ENCODE peak calls at places on chromosomes 16 and 17, in four cellular contexts. Z is ovary, O is stomach, D is SK-N-SH. T is an unnamed sample.
A peak's percentile ranks its signal among the peaks of the same experiment; 100 is the strongest.

GRCh38 chr17:55811536-55811935 is 60.7 kb downstream of the PCTP start:
- DNase-seq in O (no peak), Z (no peak), D (no peak), T (no peak)

GRCh38 chr16:20020083-20020482 is 53.6 kb downstream of the GPR139 start:
- DNase-seq in O (no peak), Z (no peak), D (no peak), T (no peak)

GRCh38 chr16:31404353-31405064 is 11.4 kb downstream of the ITGAD start:
- DNase-seq in Z (no peak), D (no peak), O (no peak), T (no peak)

GRCh38 chr16:58639836-58640235 is 10.2 kb upstream of the CNOT1 start:
- DNase-seq in D (no peak), Z (no peak), O (no peak), T (no peak)

GRCh38 chr17:27888945-27889344 is 4.2 kb downstream of the LYRM9 start:
- DNase-seq in O (peak; percentile 35), D (no peak), Z (no peak), T (no peak)

GRCh38 chr16:28893291-28893690 is 15.0 kb downstream of the ATP2A1 start:
- DNase-seq in Z (no peak), D (no peak), O (no peak), T (no peak)

GRCh38 chr17:78427140-78427539 is 48.7 kb downstream of the PGS1 start:
- DNase-seq in O (no peak), Z (no peak), D (no peak), T (no peak)

GRCh38 chr17:29933379-29933778 is 3.4 kb upstream of the SSH2 start:
- DNase-seq in D (no peak), Z (no peak), O (no peak), T (no peak)

GRCh38 chr17:81651692-81652091 is 4.7 kb downstream of the PDE6G start:
- DNase-seq in O (no peak), D (peak; percentile 89), Z (no peak), T (no peak)

GRCh38 chr17:19644493-19645210 is 3.9 kb upstream of the ALDH3A2 start:
- DNase-seq in D (no peak), O (no peak), Z (no peak), T (no peak)

GRCh38 chr16:87571868-87572244 is 30.5 kb upstream of the JPH3 start:
- DNase-seq in Z (no peak), O (no peak), D (peak; percentile 49), T (no peak)

GRCh38 chr17:32879143-32879542 is 2.2 kb upstream of the MYO1D start:
- DNase-seq in O (no peak), D (no peak), Z (no peak), T (no peak)

GRCh38 chr16:19844945-19845641 is 39.6 kb downstream of the GPRC5B start:
- DNase-seq in Z (no peak), D (no peak), O (no peak), T (no peak)

GRCh38 chr16:48203974-48204824 is 39.9 kb upstream of the LONP2 start:
- DNase-seq in Z (no peak), O (no peak), D (no peak), T (no peak)

GRCh38 chr17:76884995-76885896 is 17.0 kb downstream of the MGAT5B start:
- DNase-seq in O (no peak), Z (no peak), D (peak; percentile 68), T (no peak)

GRCh38 chr16:74760007-74760767 is 14.4 kb downstream of the FA2H start:
- DNase-seq in D (no peak), Z (no peak), O (no peak), T (peak; percentile 27)

GRCh38 chr16:20741555-20742285 is at the start of gene THUMPD1:
- DNase-seq in D (peak; percentile 94), Z (peak; percentile 94), O (peak; percentile 98), T (peak; percentile 99)

GRCh38 chr16:65958096-65958495 is 408.4 kb upstream of the CDH5 start:
- DNase-seq in D (no peak), Z (no peak), O (no peak), T (no peak)

DNA sequence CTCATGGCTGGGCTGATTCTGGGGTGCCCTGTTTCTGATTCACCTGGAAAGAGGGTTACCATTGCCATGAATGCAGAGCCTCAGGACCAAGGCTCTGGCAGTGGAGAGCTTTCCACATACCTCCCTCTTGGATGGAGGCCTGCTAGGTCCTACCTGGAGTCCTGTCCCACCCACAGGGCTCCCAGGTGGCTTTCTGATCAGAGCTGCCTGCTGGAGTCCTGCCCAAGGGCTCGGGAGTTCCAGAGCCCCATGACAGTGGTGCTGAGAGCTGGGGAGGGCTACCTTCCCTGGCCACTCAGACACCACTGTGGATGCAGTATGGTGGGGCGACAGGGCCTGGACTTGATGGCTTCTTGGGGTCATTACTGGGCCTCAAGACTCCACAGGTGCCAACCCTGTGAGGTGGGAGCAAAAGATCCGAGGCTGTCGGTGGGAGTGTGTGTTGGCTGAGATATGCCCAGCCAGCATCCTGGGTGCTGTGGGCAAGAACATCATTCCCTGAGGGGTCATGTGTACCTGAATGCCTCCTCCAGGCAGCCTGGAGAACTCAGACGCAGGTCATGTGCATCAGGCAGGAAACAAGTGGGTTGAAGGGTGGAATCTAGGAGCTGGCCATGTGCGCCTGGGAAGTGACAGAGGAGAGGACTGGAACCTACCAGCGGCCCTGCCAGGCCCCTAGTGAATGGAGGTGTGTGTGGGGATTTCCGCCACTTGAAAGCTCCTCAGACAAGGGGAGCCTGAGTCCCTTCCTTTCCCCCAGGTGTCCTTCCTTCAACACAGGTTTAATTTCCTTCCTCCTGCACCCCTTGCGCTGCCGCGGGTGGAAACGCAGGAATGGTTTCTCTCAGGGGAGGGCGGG is 2.3 kb upstream of the WNT3 start:
- DNase-seq in Z (no peak), D (no peak), O (no peak), T (no peak)
- H3K27me3 ChIP-seq in Z (no peaks in the 10 kb centered on the region), D (peaks cover 9% of the 10 kb centered on the region), O (peaks cover 93% of the 10 kb centered on the region), T (peaks cover 22% of the 10 kb centered on the region)

DNA sequence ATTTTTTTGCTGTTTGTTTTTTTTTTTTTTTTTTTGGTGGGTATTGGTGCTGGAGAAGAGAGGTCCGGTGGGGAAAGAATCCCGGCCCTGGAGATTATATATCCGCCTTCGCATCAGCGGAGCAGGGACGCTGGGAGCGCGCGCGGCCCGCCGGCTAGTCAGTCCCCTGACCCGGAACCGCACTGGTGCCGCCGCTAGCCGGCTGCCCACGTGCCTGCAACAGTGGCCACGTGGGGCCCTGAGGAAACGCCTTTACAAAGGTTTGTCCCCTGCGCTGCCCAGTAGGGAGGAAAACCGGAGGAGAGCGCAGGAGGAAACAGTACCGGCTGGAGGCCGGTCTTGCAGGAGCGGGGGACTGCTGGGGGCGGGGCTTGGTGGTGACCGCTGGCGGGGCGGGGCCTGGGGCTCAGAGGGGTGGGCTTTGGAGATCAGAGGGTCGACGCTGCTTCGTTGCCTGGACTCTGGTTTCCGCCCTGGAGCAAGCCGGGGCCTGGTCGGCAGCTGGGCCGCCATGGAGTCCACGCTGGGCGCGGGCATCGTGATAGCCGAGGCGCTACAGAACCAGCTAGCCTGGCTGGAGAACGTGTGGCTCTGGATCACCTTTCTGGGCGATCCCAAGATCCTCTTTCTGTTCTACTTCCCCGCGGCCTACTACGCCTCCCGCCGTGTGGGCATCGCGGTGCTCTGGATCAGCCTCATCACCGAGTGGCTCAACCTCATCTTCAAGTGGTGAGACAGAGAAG is at the start of gene G6PC3:
- DNase-seq in O (peak; percentile 95), Z (peak; percentile 96), D (peak; percentile 99), T (peak; percentile 97)
- TF ChIP-seq EP300 in O (no peak), Z (no peak), D (peak; percentile 47), T (no peak)

GRCh38 chr16:70749006-70749678 is 51.8 kb downstream of the VAC14 start:
- DNase-seq in O (peak; percentile 65), Z (no peak), D (no peak), T (peak; percentile 79)

GRCh38 chr16:70751593-70751992 is 49.4 kb downstream of the VAC14 start:
- DNase-seq in D (no peak), O (peak; percentile 55), Z (no peak), T (peak; percentile 48)

GRCh38 chr16:70749681-70750601 is 51.0 kb downstream of the VAC14 start:
- DNase-seq in Z (peak; percentile 65), O (no peak), D (peak; percentile 51), T (no peak)

GRCh38 chr16:70752381-70752780 is 48.6 kb downstream of the VAC14 start:
- DNase-seq in Z (no peak), O (no peak), D (no peak), T (no peak)

DNA sequence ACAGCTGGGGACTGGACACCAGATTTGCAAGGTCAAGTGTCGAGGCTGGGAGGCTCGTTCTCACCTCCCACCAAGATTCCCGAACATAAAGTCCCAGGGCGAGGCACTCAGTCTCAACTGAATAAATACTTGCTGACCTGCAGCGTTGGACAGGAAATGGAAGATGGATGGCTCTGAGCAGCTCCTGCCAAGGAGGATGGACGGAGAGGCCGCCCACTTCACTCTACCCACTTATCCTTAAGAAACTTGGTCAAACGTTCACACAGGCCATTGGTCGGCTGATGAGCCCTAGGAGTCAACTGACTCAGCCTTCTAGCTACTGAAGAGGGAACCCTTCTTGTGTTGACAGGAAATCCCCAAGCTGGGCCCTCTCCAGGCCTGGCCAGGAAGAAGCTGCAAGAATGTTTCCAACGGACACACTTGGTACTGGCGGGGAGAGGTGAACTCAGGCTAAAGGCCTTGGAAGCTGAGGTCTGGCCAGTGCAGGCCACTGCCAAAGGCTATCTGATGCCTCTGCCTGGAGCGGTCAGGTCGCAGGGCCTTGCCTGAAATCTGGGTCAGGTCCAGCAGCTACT is 50.0 kb downstream of the VAC14 start:
- DNase-seq in Z (peak; percentile 80), O (peak; percentile 47), D (no peak), T (no peak)
- H3K4me1 ChIP-seq in Z (peaks cover 27% of the 10 kb centered on the region), O (peaks cover 67% of the 10 kb centered on the region), D (peaks cover 32% of the 10 kb centered on the region), T (peaks cover 83% of the 10 kb centered on the region)

DNA sequence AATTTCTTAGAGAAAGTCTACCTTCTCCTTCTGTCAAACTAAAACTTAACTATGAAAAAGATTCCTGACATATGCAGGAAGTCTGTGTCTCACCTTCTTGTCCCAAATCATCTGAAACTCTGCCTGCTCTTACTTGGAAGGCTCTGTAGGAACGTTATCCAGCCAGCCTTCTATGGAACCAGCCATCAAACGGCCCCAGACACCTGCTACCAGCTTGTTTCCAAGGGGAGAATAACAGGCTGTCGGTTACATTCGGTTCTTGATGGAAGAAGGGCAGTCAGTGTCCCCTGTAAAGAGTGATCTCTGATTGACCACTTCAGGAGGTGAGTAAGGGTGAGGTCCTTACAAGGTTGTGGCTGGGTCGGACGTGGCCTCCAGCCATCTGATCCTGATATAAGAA is 1.7 kb downstream of the ADAMTS18 start:
- DNase-seq in D (no peak), O (no peak), Z (no peak), T (no peak)
- H3K27me3 ChIP-seq in D (peaks cover 33% of the 10 kb centered on the region), O (peaks cover 67% of the 10 kb centered on the region), Z (no peaks in the 10 kb centered on the region), T (peaks cover 14% of the 10 kb centered on the region)

GRCh38 chr17:37553357-37553966 is 55.8 kb downstream of the SYNRG start:
- DNase-seq in O (no peak), Z (no peak), D (no peak), T (no peak)

GRCh38 chr17:37546242-37546641 is 56.6 kb downstream of the DUSP14 start:
- DNase-seq in O (no peak), Z (no peak), D (peak; percentile 55), T (no peak)

GRCh38 chr17:37551788-37552187 is 57.4 kb downstream of the SYNRG start:
- DNase-seq in D (no peak), O (no peak), Z (no peak), T (no peak)

GRCh38 chr17:37543527-37544122 is 53.9 kb downstream of the DUSP14 start:
- DNase-seq in O (no peak), D (no peak), Z (no peak), T (no peak)

GRCh38 chr17:37547986-37548385 is 58.3 kb downstream of the DUSP14 start:
- DNase-seq in Z (no peak), D (no peak), O (no peak), T (no peak)
- TF ChIP-seq EP300 in Z (no peak), D (no peak), O (no peak), T (no peak)

T was measured in upper lobe of left lung.